ENCODE peak calls at places on chromosomes 16 and 17, in five cellular contexts. V is germinal center; G is cardiac fibroblast; R is stimulated activated naive B cell treated with anti-CD40 and anti-IgM and Interleukin-4, amounts not matched to agents 10 μg/mL and 1 μg/mL and 100 μg/mL, for 72 hours; Z is non-pigmented ciliary epithelial cell. H is an unnamed sample.

GRCh38 chr17:76542566-76542971 is 2.7 kb downstream of the PRCD start:
- DNase-seq in V (no peak), G (no peak), R (no peak), Z (no peak), H (no peak)

GRCh38 chr17:16328997-16329396 is 24.3 kb downstream of the CENPV start:
- DNase-seq in V (no peak), G (peak), R (no peak), Z (no peak), H (no peak)

GRCh38 chr16:23182675-23183485 is at the start of gene SCNN1G:
- DNase-seq in V (peak), G (no peak), R (peak), Z (no peak), H (no peak)

GRCh38 chr17:82230627-82231311 is 1.9 kb downstream of the SLC16A3 start:
- DNase-seq in V (peak), G (peak), R (peak), Z (no peak), H (peak)

GRCh38 chr16:80294172-80294571 is 246.6 kb upstream of the DYNLRB2 start:
- DNase-seq in V (no peak), G (no peak), R (no peak), Z (no peak), H (no peak)

GRCh38 chr16:55478827-55479559 is at the start of gene MMP2:
- DNase-seq in V (no peak), G (peak), R (no peak), Z (no peak), H (no peak)

GRCh38 chr17:1069847-1070246 is 72.9 kb downstream of the TIMM22 start:
- DNase-seq in V (no peak), G (no peak), R (no peak), Z (no peak), H (no peak)

GRCh38 chr17:75003957-75004355 is 8.5 kb upstream of the MRPL58 start:
- DNase-seq in V (no peak), G (no peak), R (no peak), Z (no peak), H (no peak)

GRCh38 chr17:57975044-57975443 is 13.0 kb downstream of the VEZF1 start:
- DNase-seq in V (no peak), G (peak), R (no peak), Z (no peak), H (no peak)

GRCh38 chr16:19520861-19521331 is 1.0 kb downstream of the GDE1 start:
- DNase-seq in V (peak), G (no peak), R (no peak), Z (no peak), H (peak)

GRCh38 chr17:79732246-79732645 is 1.5 kb downstream of the ENPP7 start:
- DNase-seq in V (no peak), G (no peak), R (no peak), Z (no peak), H (no peak)

GRCh38 chr17:36721560-36722120 is 120.3 kb downstream of the MRM1 start:
- DNase-seq in V (no peak), G (peak), R (no peak), Z (no peak), H (peak)

GRCh38 chr17:44956076-44956475 is 8.5 kb upstream of the KIF18B start:
- DNase-seq in V (no peak), G (no peak), R (no peak), Z (no peak), H (no peak)

GRCh38 chr16:29849505-29849904 is 13.5 kb downstream of the CDIPT start:
- DNase-seq in V (no peak), G (no peak), R (no peak), Z (no peak), H (no peak)

GRCh38 chr17:866568-867087 is 84.5 kb downstream of the MRM3 start:
- DNase-seq in V (no peak), G (no peak), R (no peak), Z (no peak), H (no peak)

GRCh38 chr17:75087558-75088453 is at the start of gene SLC16A5:
- DNase-seq in V (peak), G (peak), R (no peak), Z (no peak), H (peak)

GRCh38 chr16:391885-392335 is 5.1 kb upstream of the NME4 start:
- DNase-seq in V (peak), G (peak), R (peak), Z (peak), H (peak)

GRCh38 chr16:3143598-3144330 is 8.9 kb downstream of the ZNF213 start:
- DNase-seq in V (no peak), G (no peak), R (no peak), Z (no peak), H (no peak)

GRCh38 chr17:81436294-81436849 is 41.1 kb downstream of the BAHCC1 start:
- DNase-seq in V (no peak), G (no peak), R (no peak), Z (no peak), H (no peak)

GRCh38 chr17:40511136-40511535 is 9.7 kb upstream of the TNS4 start:
- DNase-seq in V (no peak), G (no peak), R (no peak), Z (no peak), H (no peak)

GRCh38 chr17:16107165-16107770 is 107.6 kb downstream of the TTC19 start:
- DNase-seq in V (no peak), G (no peak), R (no peak), Z (no peak), H (no peak)

H was measured in GM20000.